ENCODE peak calls at places on chromosomes 16 and 17, in four cellular contexts. Q is AG10803, M is fibroblast of lung, T is transverse colon. Y is an unnamed sample.

GRCh38 chr16:66408181-66409048 is 18.7 kb upstream of the BEAN1 start:
- DNase-seq in T (no peak), Q (peak; percentile 55), M (peak; percentile 88), Y (no peak)

GRCh38 chr16:28830531-28830930 is 7.7 kb downstream of the ATXN2L start:
- DNase-seq in Q (no peak), T (no peak), M (no peak), Y (no peak)

GRCh38 chr16:54176376-54176901 is 110.1 kb downstream of the IRX3 start:
- DNase-seq in Q (peak; percentile 9), T (no peak), M (no peak), Y (no peak)

GRCh38 chr17:7048968-7049367 is 5.1 kb upstream of the SLC16A11 start:
- DNase-seq in Q (no peak), T (no peak), M (no peak), Y (no peak)

GRCh38 chr17:33126086-33126485 is 134.4 kb downstream of the SPACA3 start:
- DNase-seq in T (no peak), M (no peak), Q (no peak), Y (no peak)

GRCh38 chr16:57165923-57166322 is 19.9 kb downstream of the PSME3IP1 start:
- DNase-seq in Q (peak; percentile 54), M (peak; percentile 44), T (no peak), Y (no peak)

GRCh38 chr17:45311762-45312476 is 4.9 kb downstream of the MAP3K14 start:
- DNase-seq in Q (peak; percentile 49), M (peak; percentile 77), T (peak; percentile 89), Y (no peak)

GRCh38 chr17:73976676-73977521 is 226.6 kb upstream of the RPL38 start:
- DNase-seq in M (peak; percentile 73), T (no peak), Q (peak; percentile 15), Y (no peak)

GRCh38 chr17:65876985-65877384 is 314.9 kb downstream of the CEP112 start:
- DNase-seq in M (no peak), T (peak; percentile 54), Q (no peak), Y (no peak)

GRCh38 chr16:23434380-23434779 is 18.6 kb downstream of the COG7 start:
- DNase-seq in Q (peak; percentile 69), T (no peak), M (peak; percentile 51), Y (no peak)

GRCh38 chr17:81640011-81640410 is 3.0 kb downstream of the TSPAN10 start:
- DNase-seq in M (no peak), T (no peak), Q (no peak), Y (no peak)

GRCh38 chr16:75225678-75226515 is 7.1 kb downstream of the CTRB1 start:
- DNase-seq in T (no peak), M (no peak), Q (no peak), Y (no peak)

GRCh38 chr17:73356561-73357170 is 44.9 kb upstream of the CDC42EP4 start:
- DNase-seq in Q (no peak), T (no peak), M (no peak), Y (no peak)

GRCh38 chr17:11273596-11273995 is 32.6 kb downstream of the SHISA6 start:
- DNase-seq in M (no peak), Q (no peak), T (no peak), Y (no peak)

GRCh38 chr17:43431741-43432523 is 33.1 kb downstream of the ARL4D start:
- DNase-seq in T (no peak), M (peak; percentile 76), Q (peak; percentile 49), Y (no peak)

GRCh38 chr17:66240630-66241029 is 11.4 kb upstream of the APOH start:
- DNase-seq in M (peak; percentile 39), Q (peak; percentile 55), T (no peak), Y (no peak)

GRCh38 chr17:73962308-73962707 is 241.2 kb upstream of the RPL38 start:
- DNase-seq in T (no peak), M (no peak), Q (no peak), Y (no peak)

GRCh38 chr17:15882058-15882720 is 62.7 kb upstream of the ADORA2B start:
- DNase-seq in T (no peak), M (no peak), Q (no peak), Y (peak; percentile 53)

GRCh38 chr16:2250652-2251280 is 621 bp downstream of the ECI1 start:
- DNase-seq in Q (peak; percentile 38), T (peak; percentile 68), M (peak; percentile 22), Y (no peak)

GRCh38 chr17:8103549-8103948 is 14.8 kb downstream of the ALOXE3 start:
- DNase-seq in T (no peak), M (no peak), Q (no peak), Y (no peak)

GRCh38 chr16:81528258-81528657 is 83.7 kb downstream of the CMIP start:
- DNase-seq in M (no peak), Q (no peak), T (no peak), Y (no peak)

GRCh38 chr16:82748026-82748425 is 121.3 kb downstream of the CDH13 start:
- DNase-seq in M (peak; percentile 88), T (no peak), Q (peak; percentile 79), Y (no peak)

GRCh38 chr17:29576214-29577008 is 7.9 kb downstream of the TP53I13 start:
- DNase-seq in M (no peak), Q (no peak), T (no peak), Y (no peak)

GRCh38 chr17:51706098-51706497 is 445.8 kb downstream of the UTP18 start:
- DNase-seq in T (no peak), Q (no peak), M (no peak), Y (no peak)
- TF ChIP-seq CTCF in T (no peak), Q (no peak), M (no peak), Y (no peak)

GRCh38 chr17:56499799-56500388 is 93.6 kb upstream of the NOG start:
- DNase-seq in Q (peak; percentile 21), M (peak; percentile 12), T (no peak), Y (no peak)
- TF ChIP-seq CTCF in Q (peak; percentile 48), M (peak; percentile 51), T (peak; percentile 31), Y (peak; percentile 51)

GRCh38 chr17:83194189-83194565 is 114.8 kb downstream of the METRNL start:
- DNase-seq in T (peak; percentile 7), M (no peak), Q (no peak), Y (peak; percentile 43)

GRCh38 chr17:83196973-83197880 is 117.8 kb downstream of the METRNL start:
- DNase-seq in M (no peak), Q (peak; percentile 92), T (no peak), Y (peak; percentile 46)

GRCh38 chr17:83196088-83196765 is 116.8 kb downstream of the METRNL start:
- DNase-seq in M (peak; percentile 64), T (no peak), Q (peak; percentile 88), Y (peak; percentile 42)

GRCh38 chr17:83194761-83195329 is 115.4 kb downstream of the METRNL start:
- DNase-seq in Q (peak; percentile 80), M (peak; percentile 37), T (no peak), Y (peak; percentile 49)

GRCh38 chr17:83195330-83196087 is 116.1 kb downstream of the METRNL start:
- DNase-seq in M (peak; percentile 38), T (no peak), Q (peak; percentile 93), Y (peak; percentile 42)
- TF ChIP-seq CTCF in M (no peak), T (no peak), Q (peak; percentile 28), Y (no peak)

DNA sequence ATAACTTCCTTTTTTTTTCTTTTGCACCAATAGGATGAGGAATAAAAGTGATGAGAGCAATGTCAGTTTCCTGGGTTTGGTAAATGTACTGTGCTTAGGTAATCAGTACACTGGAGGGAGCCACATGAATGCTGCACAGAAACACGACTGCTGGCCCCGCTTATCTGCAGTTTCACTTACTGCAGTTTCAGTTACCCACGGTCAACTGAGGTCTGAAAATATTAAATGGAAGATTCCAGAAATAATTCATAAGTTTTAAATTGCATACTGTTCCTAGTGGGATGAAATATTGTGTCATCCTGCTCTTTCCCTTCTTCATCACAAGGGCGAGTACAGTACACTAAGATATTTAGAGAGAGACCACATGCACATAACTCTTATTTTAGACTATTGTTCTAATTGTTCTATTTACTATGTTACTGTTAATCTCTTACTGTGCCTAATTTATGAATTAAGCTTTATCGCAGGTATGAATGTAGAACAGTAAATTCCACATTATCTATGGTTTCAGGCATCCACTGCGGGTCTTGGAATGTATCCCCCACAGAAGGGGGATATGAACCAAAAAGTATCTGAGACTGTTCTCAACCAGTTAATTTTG is 6.4 kb upstream of the LGALS3BP start:
- DNase-seq in M (peak; percentile 27), T (peak; percentile 53), Q (peak; percentile 43), Y (no peak)
- TF ChIP-seq CTCF in M (peak; percentile 41), T (peak; percentile 36), Q (peak; percentile 39), Y (peak; percentile 37)

GRCh38 chr17:214881-215331 is 33.5 kb upstream of the DOC2B start:
- DNase-seq in T (no peak), M (no peak), Q (no peak), Y (no peak)
- TF ChIP-seq CTCF in T (no peak), M (no peak), Q (no peak), Y (no peak)

DNA sequence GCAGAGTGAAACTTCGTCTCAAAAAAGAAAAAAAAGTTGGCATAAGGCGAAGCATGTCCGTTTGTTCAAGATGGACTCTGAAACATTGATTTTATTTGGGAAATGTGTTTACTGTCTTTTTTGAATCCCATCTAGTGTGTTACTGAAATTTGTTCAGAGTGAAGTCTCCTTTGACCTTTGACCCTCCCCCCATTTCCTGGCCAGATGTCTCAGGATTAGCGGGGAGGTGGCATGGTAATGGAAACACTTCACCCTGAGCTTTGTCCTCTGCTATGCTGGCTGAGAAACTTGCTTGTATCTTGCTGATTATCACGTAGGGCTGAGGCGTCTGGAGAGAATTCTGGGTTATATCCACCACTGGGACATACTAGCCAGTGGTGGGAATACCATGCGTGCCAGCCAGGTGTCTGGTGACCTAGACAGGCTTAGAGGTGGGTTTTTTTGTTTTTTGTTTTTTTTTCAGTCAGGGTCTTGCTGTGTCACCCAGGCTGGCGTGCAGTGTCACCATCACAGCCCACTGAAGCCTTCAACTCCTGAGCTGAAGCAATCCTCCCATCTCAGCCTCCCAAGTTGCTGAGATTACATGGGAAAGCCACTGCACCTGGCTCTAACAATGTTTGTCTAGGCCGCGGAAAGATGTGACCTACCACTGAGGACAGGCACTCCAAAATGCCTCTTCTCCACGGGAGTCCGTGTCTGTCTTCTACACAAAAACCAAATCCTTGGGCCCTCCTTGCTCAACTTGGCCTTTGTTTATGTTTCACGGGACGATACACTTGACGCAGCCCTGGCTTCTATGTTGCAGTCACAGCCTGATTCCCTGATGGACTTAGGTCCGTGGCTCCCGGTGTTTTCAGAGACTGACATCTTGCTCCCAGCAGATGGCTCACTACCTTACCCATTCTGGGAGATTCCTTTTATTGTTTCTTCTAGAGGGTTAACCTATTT is 6.6 kb upstream of the GALK1 start:
- DNase-seq in M (no peak), T (peak; percentile 30), Q (no peak), Y (no peak)
- TF ChIP-seq CTCF in M (peak; percentile 10), T (no peak), Q (peak; percentile 24), Y (no peak)

DNA sequence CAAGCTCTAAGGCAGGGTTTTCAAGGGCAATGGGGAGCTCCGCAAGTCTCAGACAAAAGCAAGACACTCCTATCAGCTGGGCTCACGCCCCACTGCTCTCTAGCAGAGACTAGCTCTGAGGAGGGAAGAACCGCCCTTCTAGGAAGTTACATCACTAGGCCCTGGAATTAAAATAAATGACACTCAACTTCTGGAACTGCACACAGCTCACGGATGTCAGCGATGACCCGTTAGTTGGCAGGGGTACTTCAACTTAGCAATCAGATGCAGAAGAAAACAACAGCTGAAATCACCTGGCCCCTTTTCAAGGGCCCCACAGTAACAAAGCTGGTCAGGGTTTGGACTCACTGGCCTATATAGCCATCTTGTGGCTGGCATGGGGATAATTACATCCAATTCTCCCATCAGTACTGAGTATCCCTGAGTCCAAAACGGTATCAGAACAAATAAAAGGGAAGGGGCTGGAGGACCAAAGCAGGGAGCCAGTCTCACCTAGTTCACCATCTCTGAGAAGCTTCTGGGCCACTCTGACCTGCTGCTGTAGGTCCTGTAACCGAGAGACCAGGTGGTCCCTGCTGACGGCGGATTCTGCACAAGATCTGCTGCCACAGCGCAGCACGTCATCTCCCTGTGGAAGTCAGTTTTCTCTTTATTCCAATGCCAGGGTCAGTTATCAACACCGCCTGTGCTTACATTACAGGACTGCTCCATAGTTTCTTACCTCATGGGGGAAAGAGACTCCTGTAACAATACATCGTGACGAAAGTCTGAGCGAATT is 22.2 kb downstream of the SERPINF1 start:
- DNase-seq in T (peak; percentile 74), M (peak; percentile 81), Q (peak; percentile 98), Y (peak; percentile 78)
- TF ChIP-seq CTCF in T (peak; percentile 63), M (peak; percentile 82), Q (peak; percentile 84), Y (peak; percentile 76)

GRCh38 chr16:88941933-88942909 is 34.8 kb downstream of the CBFA2T3 start:
- DNase-seq in Q (no peak), M (no peak), T (peak; percentile 69), Y (no peak)
- TF ChIP-seq CTCF in Q (no peak), M (no peak), T (peak; percentile 70), Y (peak; percentile 97)

Y was measured in CD14-positive monocyte.